ENCODE peak calls at places on chromosomes 6 and 20, in ten cellular contexts. One of them, this sample, is unnamed.
A peak's percentile ranks its signal among the peaks of the same experiment; 100 is the strongest.

GRCh38 chr20:63641146-63641791 is 12.0 kb downstream of the STMN3 start:
- DNase-seq in type B pancreatic cell: no peak
- DNase-seq in BE2C: no peak
- DNase-seq in AG10803: no peak
- DNase-seq in esophagus muscularis mucosa: no peak
- DNase-seq in lung: no peak
- DNase-seq in endothelial cell: no peak
- DNase-seq in neural progenitor cell: no peak
- DNase-seq in ovary: no peak
- DNase-seq in MCF 10A: no peak
- DNase-seq in this sample: peak; percentile 70

GRCh38 chr20:13261460-13262301 is 40.6 kb downstream of the ISM1 start:
- DNase-seq in BE2C: peak; percentile 48
- DNase-seq in lung: peak; percentile 37
- DNase-seq in AG10803: peak; percentile 51
- DNase-seq in neural progenitor cell: peak; percentile 75
- DNase-seq in esophagus muscularis mucosa: no peak
- DNase-seq in ovary: peak; percentile 37
- DNase-seq in MCF 10A: peak; percentile 63
- DNase-seq in type B pancreatic cell: no peak
- DNase-seq in endothelial cell: peak; percentile 63
- DNase-seq in this sample: peak; percentile 84

GRCh38 chr20:31652917-31653385 is 15.2 kb downstream of the COX4I2 start:
- DNase-seq in esophagus muscularis mucosa: no peak
- DNase-seq in endothelial cell: no peak
- DNase-seq in neural progenitor cell: no peak
- DNase-seq in ovary: no peak
- DNase-seq in MCF 10A: peak; percentile 83
- DNase-seq in BE2C: peak; percentile 49
- DNase-seq in lung: no peak
- DNase-seq in AG10803: peak; percentile 59
- DNase-seq in type B pancreatic cell: no peak
- DNase-seq in this sample: no peak

GRCh38 chr20:2698912-2699311 is 6.3 kb downstream of the EBF4 start:
- DNase-seq in AG10803: no peak
- DNase-seq in type B pancreatic cell: peak; percentile 52
- DNase-seq in MCF 10A: no peak
- DNase-seq in BE2C: no peak
- DNase-seq in esophagus muscularis mucosa: no peak
- DNase-seq in ovary: no peak
- DNase-seq in lung: peak; percentile 27
- DNase-seq in neural progenitor cell: no peak
- DNase-seq in endothelial cell: no peak
- DNase-seq in this sample: no peak

GRCh38 chr6:148943451-148943850 is 196.6 kb downstream of the UST start:
- DNase-seq in MCF 10A: no peak
- DNase-seq in lung: no peak
- DNase-seq in type B pancreatic cell: no peak
- DNase-seq in AG10803: peak; percentile 84
- DNase-seq in neural progenitor cell: no peak
- DNase-seq in ovary: no peak
- DNase-seq in endothelial cell: no peak
- DNase-seq in esophagus muscularis mucosa: no peak
- DNase-seq in BE2C: no peak
- DNase-seq in this sample: no peak

GRCh38 chr6:70396163-70396562 is 17.1 kb upstream of the FAM135A start:
- DNase-seq in MCF 10A: no peak
- DNase-seq in AG10803: no peak
- DNase-seq in ovary: no peak
- DNase-seq in type B pancreatic cell: no peak
- DNase-seq in endothelial cell: no peak
- DNase-seq in neural progenitor cell: no peak
- DNase-seq in BE2C: no peak
- DNase-seq in esophagus muscularis mucosa: no peak
- DNase-seq in lung: no peak
- DNase-seq in this sample: no peak

GRCh38 chr20:35490736-35491181 is 35.4 kb downstream of the CEP250 start:
- DNase-seq in MCF 10A: no peak
- DNase-seq in AG10803: no peak
- DNase-seq in neural progenitor cell: no peak
- DNase-seq in BE2C: no peak
- DNase-seq in endothelial cell: no peak
- DNase-seq in lung: peak; percentile 40
- DNase-seq in esophagus muscularis mucosa: no peak
- DNase-seq in type B pancreatic cell: no peak
- DNase-seq in ovary: no peak
- DNase-seq in this sample: peak; percentile 80

GRCh38 chr20:5784735-5785134 is 34.5 kb downstream of the SHLD1 start:
- DNase-seq in esophagus muscularis mucosa: no peak
- DNase-seq in type B pancreatic cell: no peak
- DNase-seq in AG10803: no peak
- DNase-seq in endothelial cell: no peak
- DNase-seq in neural progenitor cell: no peak
- DNase-seq in lung: peak; percentile 70
- DNase-seq in MCF 10A: no peak
- DNase-seq in BE2C: no peak
- DNase-seq in ovary: no peak
- DNase-seq in this sample: no peak

GRCh38 chr6:3316363-3316762 is 57.6 kb downstream of the PSMG4 start:
- DNase-seq in MCF 10A: no peak
- DNase-seq in endothelial cell: no peak
- DNase-seq in ovary: no peak
- DNase-seq in esophagus muscularis mucosa: no peak
- DNase-seq in neural progenitor cell: no peak
- DNase-seq in lung: no peak
- DNase-seq in type B pancreatic cell: no peak
- DNase-seq in BE2C: no peak
- DNase-seq in AG10803: no peak
- DNase-seq in this sample: no peak

GRCh38 chr6:136486357-136486756 is 63.9 kb downstream of the MAP7 start:
- DNase-seq in esophagus muscularis mucosa: no peak
- DNase-seq in ovary: no peak
- DNase-seq in type B pancreatic cell: no peak
- DNase-seq in lung: no peak
- DNase-seq in endothelial cell: no peak
- DNase-seq in MCF 10A: no peak
- DNase-seq in BE2C: no peak
- DNase-seq in neural progenitor cell: no peak
- DNase-seq in AG10803: no peak
- DNase-seq in this sample: no peak

GRCh38 chr20:37920679-37921322 is 17.9 kb downstream of the VSTM2L start:
- DNase-seq in MCF 10A: no peak
- DNase-seq in AG10803: no peak
- DNase-seq in type B pancreatic cell: no peak
- DNase-seq in esophagus muscularis mucosa: no peak
- DNase-seq in lung: no peak
- DNase-seq in BE2C: peak; percentile 56
- DNase-seq in endothelial cell: no peak
- DNase-seq in neural progenitor cell: no peak
- DNase-seq in ovary: no peak
- DNase-seq in this sample: no peak

GRCh38 chr6:44010411-44011349 is 116.6 kb downstream of the MRPL14 start:
- DNase-seq in endothelial cell: no peak
- DNase-seq in ovary: no peak
- DNase-seq in MCF 10A: peak; percentile 91
- DNase-seq in AG10803: peak; percentile 98
- DNase-seq in BE2C: peak; percentile 46
- DNase-seq in lung: no peak
- DNase-seq in esophagus muscularis mucosa: no peak
- DNase-seq in neural progenitor cell: no peak
- DNase-seq in type B pancreatic cell: no peak
- DNase-seq in this sample: peak; percentile 34

GRCh38 chr6:151916075-151916474 is 108.6 kb downstream of the ESR1 start:
- DNase-seq in BE2C: no peak
- DNase-seq in neural progenitor cell: no peak
- DNase-seq in endothelial cell: no peak
- DNase-seq in AG10803: no peak
- DNase-seq in lung: no peak
- DNase-seq in esophagus muscularis mucosa: no peak
- DNase-seq in MCF 10A: no peak
- DNase-seq in ovary: no peak
- DNase-seq in type B pancreatic cell: no peak
- DNase-seq in this sample: no peak

GRCh38 chr6:156379946-156380707 is 397.1 kb upstream of the ARID1B start:
- DNase-seq in MCF 10A: peak; percentile 17
- DNase-seq in esophagus muscularis mucosa: no peak
- DNase-seq in AG10803: peak; percentile 12
- DNase-seq in BE2C: peak; percentile 73
- DNase-seq in type B pancreatic cell: no peak
- DNase-seq in lung: no peak
- DNase-seq in endothelial cell: no peak
- DNase-seq in ovary: no peak
- DNase-seq in neural progenitor cell: no peak
- DNase-seq in this sample: no peak

GRCh38 chr20:25508083-25508770 is 77.1 kb downstream of the NINL start:
- DNase-seq in BE2C: no peak
- DNase-seq in neural progenitor cell: no peak
- DNase-seq in ovary: peak; percentile 70
- DNase-seq in lung: no peak
- DNase-seq in MCF 10A: peak; percentile 87
- DNase-seq in AG10803: peak; percentile 37
- DNase-seq in endothelial cell: no peak
- DNase-seq in esophagus muscularis mucosa: no peak
- DNase-seq in type B pancreatic cell: no peak
- DNase-seq in this sample: no peak

DNA sequence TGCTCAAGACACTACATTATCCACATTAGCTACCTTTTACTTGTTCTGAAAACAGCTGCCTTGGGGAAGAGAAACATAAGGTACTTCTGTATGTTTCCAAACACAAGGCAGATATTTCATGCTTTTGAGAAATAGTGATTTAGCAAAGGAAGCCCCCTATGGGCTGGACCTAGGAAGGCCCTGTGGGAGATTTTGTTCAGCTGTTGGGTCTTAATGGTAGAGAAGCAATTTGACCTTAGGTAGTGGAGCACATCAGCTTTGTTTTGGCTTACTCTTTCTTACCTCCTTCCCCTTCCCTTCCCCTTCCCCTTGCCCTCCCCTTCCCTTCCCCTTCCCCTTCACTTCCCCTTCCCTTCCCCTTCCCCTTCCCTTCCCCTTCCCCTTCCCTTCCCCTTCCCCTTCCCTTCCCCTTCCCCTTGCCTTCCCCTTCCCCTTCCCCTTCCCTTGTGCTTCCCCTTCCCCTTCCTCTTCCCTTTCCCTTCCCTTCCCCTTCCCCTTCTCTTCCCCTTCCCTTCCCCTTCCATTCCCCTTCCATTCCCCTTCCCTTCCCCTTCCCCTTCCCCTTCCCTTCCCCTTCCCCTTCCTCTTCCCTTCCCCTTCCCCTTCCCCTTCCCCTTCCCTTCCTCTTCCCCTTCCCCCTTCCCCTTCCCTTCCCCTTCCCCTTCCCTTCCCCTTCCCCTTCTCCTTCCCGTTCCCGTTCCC is 84.6 kb downstream of the ANKS1A start:
- DNase-seq in MCF 10A: no peak
- DNase-seq in AG10803: no peak
- DNase-seq in ovary: no peak
- DNase-seq in lung: no peak
- DNase-seq in endothelial cell: no peak
- DNase-seq in BE2C: no peak
- DNase-seq in esophagus muscularis mucosa: no peak
- DNase-seq in neural progenitor cell: no peak
- DNase-seq in type B pancreatic cell: no peak
- DNase-seq in this sample: peak; percentile 21
- TF ChIP-seq CTCF in MCF 10A: no peak
- TF ChIP-seq CTCF in AG10803: no peak
- TF ChIP-seq CTCF in ovary: no peak
- TF ChIP-seq CTCF in lung: no peak
- TF ChIP-seq CTCF in endothelial cell: peak; percentile 30
- TF ChIP-seq CTCF in BE2C: peak; percentile 21
- TF ChIP-seq CTCF in esophagus muscularis mucosa: no peak
- TF ChIP-seq CTCF in neural progenitor cell: peak; percentile 39
- TF ChIP-seq CTCF in type B pancreatic cell: peak; percentile 41
- TF ChIP-seq CTCF in this sample: peak; percentile 20

GRCh38 chr6:129621252-129621651 is 88.7 kb downstream of the ARHGAP18 start:
- DNase-seq in MCF 10A: peak; percentile 26
- DNase-seq in type B pancreatic cell: no peak
- DNase-seq in esophagus muscularis mucosa: no peak
- DNase-seq in endothelial cell: peak; percentile 26
- DNase-seq in ovary: no peak
- DNase-seq in neural progenitor cell: no peak
- DNase-seq in lung: no peak
- DNase-seq in BE2C: peak; percentile 24
- DNase-seq in AG10803: no peak
- DNase-seq in this sample: peak; percentile 51
- TF ChIP-seq CTCF in MCF 10A: peak; percentile 19
- TF ChIP-seq CTCF in type B pancreatic cell: peak; percentile 39
- TF ChIP-seq CTCF in esophagus muscularis mucosa: peak; percentile 13
- TF ChIP-seq CTCF in endothelial cell: peak; percentile 30
- TF ChIP-seq CTCF in ovary: no peak
- TF ChIP-seq CTCF in neural progenitor cell: peak; percentile 41
- TF ChIP-seq CTCF in lung: peak; percentile 17
- TF ChIP-seq CTCF in BE2C: peak; percentile 58
- TF ChIP-seq CTCF in AG10803: peak; percentile 18
- TF ChIP-seq CTCF in this sample: peak; percentile 47

DNA sequence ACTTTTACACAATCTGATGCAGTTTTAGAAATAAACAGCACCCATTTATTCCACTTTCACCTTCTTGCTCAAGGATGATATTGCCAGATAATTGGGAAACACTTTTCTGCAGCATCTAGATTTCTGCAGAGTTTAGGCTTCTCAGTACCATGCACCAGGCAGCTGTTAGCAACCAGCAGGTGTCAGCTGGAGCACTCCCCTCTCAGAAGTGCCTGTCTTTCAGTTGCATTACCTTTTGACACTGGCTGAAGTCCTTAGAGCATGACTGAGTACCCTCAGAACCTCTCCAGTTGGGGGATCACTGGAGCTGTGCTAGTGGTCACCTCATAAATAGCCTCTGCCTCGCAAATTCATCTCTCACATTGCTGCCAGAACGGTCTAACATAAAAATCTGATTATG is 91.2 kb downstream of the DNAH8 start:
- DNase-seq in neural progenitor cell: peak; percentile 25
- DNase-seq in lung: no peak
- DNase-seq in MCF 10A: no peak
- DNase-seq in type B pancreatic cell: no peak
- DNase-seq in ovary: no peak
- DNase-seq in esophagus muscularis mucosa: no peak
- DNase-seq in endothelial cell: no peak
- DNase-seq in BE2C: no peak
- DNase-seq in AG10803: no peak
- DNase-seq in this sample: no peak
- TF ChIP-seq CTCF in neural progenitor cell: peak; percentile 29
- TF ChIP-seq CTCF in lung: no peak
- TF ChIP-seq CTCF in MCF 10A: no peak
- TF ChIP-seq CTCF in type B pancreatic cell: no peak
- TF ChIP-seq CTCF in ovary: no peak
- TF ChIP-seq CTCF in esophagus muscularis mucosa: no peak
- TF ChIP-seq CTCF in endothelial cell: no peak
- TF ChIP-seq CTCF in BE2C: peak; percentile 11
- TF ChIP-seq CTCF in AG10803: no peak
- TF ChIP-seq CTCF in this sample: no peak

GRCh38 chr6:150081702-150082101 is 12.8 kb upstream of the ULBP3 start:
- DNase-seq in AG10803: no peak
- DNase-seq in MCF 10A: peak; percentile 13
- DNase-seq in lung: no peak
- DNase-seq in ovary: no peak
- DNase-seq in BE2C: no peak
- DNase-seq in esophagus muscularis mucosa: no peak
- DNase-seq in endothelial cell: no peak
- DNase-seq in neural progenitor cell: no peak
- DNase-seq in type B pancreatic cell: no peak
- DNase-seq in this sample: no peak
- TF ChIP-seq CTCF in AG10803: no peak
- TF ChIP-seq CTCF in MCF 10A: no peak
- TF ChIP-seq CTCF in lung: no peak
- TF ChIP-seq CTCF in ovary: no peak
- TF ChIP-seq CTCF in BE2C: no peak
- TF ChIP-seq CTCF in esophagus muscularis mucosa: no peak
- TF ChIP-seq CTCF in endothelial cell: peak; percentile 10
- TF ChIP-seq CTCF in neural progenitor cell: peak; percentile 9
- TF ChIP-seq CTCF in type B pancreatic cell: peak; percentile 42
- TF ChIP-seq CTCF in this sample: no peak